ENCODE peak calls at places on chromosome 16, in four cellular contexts. H, U, R and D are unnamed samples.

GRCh38 chr16:69286941-69287713 is 24.0 kb upstream of the VPS4A start:
- DNase-seq in R (peak; percentile 78), H (no peak), U (peak; percentile 70), D (peak; percentile 5)

GRCh38 chr16:2468142-2468724 is 2.9 kb upstream of the NTN3 start:
- DNase-seq in H (peak; percentile 61), R (peak; percentile 11), U (no peak), D (no peak)

GRCh38 chr16:75238132-75238852 is 13.1 kb downstream of the BCAR1 start:
- DNase-seq in H (no peak), R (peak; percentile 91), U (no peak), D (no peak)

GRCh38 chr16:65743558-65743957 is 621.7 kb upstream of the CDH11 start:
- DNase-seq in R (no peak), H (no peak), U (no peak), D (no peak)

GRCh38 chr16:70399951-70400350 is 38.9 kb downstream of the ST3GAL2 start:
- DNase-seq in H (no peak), U (no peak), R (no peak), D (no peak)

GRCh38 chr16:66045626-66046025 is 320.9 kb upstream of the CDH5 start:
- DNase-seq in U (no peak), R (peak; percentile 45), H (no peak), D (no peak)

GRCh38 chr16:9797306-9797705 is 384.9 kb downstream of the GRIN2A start:
- DNase-seq in R (no peak), H (no peak), U (no peak), D (no peak)

GRCh38 chr16:321532-321931 is 31.0 kb downstream of the AXIN1 start:
- DNase-seq in R (no peak), H (no peak), U (no peak), D (no peak)

GRCh38 chr16:19883296-19883951 is 1.2 kb downstream of the GPRC5B start:
- DNase-seq in R (peak; percentile 25), H (peak; percentile 71), U (peak; percentile 51), D (no peak)

GRCh38 chr16:15819046-15819445 is 37.8 kb downstream of the MYH11 start:
- DNase-seq in R (no peak), H (no peak), U (no peak), D (no peak)

GRCh38 chr16:16029431-16030011 is 80.1 kb downstream of the ABCC1 start:
- DNase-seq in R (peak; percentile 68), H (no peak), U (no peak), D (no peak)

GRCh38 chr16:28923652-28924398 is 1.2 kb downstream of the RABEP2 start:
- DNase-seq in H (no peak), R (no peak), U (no peak), D (peak; percentile 93)

GRCh38 chr16:7513429-7513828 is 180.8 kb downstream of the RBFOX1 start:
- DNase-seq in H (peak; percentile 61), U (peak; percentile 39), R (no peak), D (no peak)

GRCh38 chr16:78761427-78761826 is 662.0 kb downstream of the WWOX start:
- DNase-seq in R (no peak), H (no peak), U (no peak), D (peak; percentile 34)

DNA sequence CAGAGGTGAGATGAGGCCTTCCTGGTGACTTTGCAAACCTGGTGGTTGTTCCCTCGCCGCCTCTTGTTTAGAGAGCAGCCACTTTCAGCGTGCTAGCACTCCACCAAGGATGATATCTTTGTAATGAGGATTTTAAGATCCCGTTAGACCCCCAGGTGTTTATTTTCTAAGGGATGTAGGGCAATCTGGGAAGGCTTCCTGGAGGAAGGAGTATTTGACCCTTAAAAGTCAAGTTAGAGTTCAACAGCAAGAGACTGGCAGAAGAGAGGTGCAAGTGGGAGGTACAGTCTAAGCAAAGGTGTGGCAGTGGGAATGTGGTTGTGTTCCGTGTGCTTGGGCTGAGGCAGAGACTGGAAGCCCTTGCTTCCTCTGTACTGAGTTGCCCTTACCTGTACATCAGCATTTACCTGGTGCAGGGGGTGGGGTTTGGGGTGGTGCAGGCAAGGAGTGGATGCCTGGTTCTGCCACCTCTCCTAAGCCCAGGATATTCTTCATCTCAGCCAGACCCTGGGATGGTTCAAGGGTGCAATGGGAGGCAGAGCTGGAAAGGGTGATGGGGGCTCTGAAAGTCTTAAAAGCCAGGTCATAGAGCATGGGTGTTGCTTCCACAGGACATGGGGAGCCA is 83.6 kb downstream of the SDR42E1 start:
- DNase-seq in U (no peak), H (peak; percentile 10), R (no peak), D (no peak)
- TF ChIP-seq POLR2A in U (no peak), H (no peak), R (no peak), D (no peak)

DNA sequence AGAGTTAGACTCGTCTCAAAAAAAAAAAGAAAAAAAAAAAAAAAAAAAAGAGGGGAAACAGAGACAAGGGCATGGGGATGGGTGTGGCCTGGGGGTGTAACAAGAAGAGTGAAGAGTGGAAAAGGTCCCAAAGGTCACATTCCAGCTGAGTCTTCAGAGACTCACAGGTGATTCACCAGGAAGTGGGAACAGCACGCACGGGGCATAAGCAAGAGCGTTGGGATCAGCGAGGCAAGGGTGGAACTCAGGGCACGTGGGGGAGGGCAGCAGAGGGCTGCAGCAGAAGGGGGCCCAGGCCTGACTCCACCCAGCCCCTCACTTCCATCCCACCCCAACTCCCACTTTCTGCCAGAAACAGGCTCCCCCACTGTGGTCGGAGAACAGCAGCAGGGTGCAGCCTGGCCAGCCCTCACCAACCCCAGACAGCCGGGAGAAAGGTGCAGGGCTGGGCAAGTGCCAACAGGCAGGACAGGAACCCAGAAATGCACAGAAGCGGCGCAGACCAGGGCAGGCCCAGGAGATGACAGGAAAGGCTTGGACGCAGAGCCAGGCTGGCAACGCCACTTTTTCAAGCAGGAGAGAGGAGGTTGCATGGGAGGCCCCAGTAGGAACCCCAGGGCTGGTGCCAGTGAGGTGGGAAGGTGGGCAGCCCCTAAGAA is 3.3 kb downstream of the MEAK7 start:
- DNase-seq in R (peak; percentile 78), U (no peak), H (no peak), D (no peak)
- TF ChIP-seq CHD1 in R (no peak), U (no peak), H (no peak), D (no peak)

GRCh38 chr16:85755929-85756768 is 5.3 kb upstream of the C16orf74 start:
- DNase-seq in R (peak; percentile 62), U (no peak), H (no peak), D (peak; percentile 76)
- TF ChIP-seq POLR2A in R (no peak), U (no peak), H (no peak), D (peak; percentile 76)

GRCh38 chr16:86542756-86543750 is 12.0 kb downstream of the MTHFSD start:
- DNase-seq in H (no peak), U (no peak), R (no peak), D (no peak)
- TF ChIP-seq CHD1 in H (no peak), U (no peak), R (no peak), D (no peak)

DNA sequence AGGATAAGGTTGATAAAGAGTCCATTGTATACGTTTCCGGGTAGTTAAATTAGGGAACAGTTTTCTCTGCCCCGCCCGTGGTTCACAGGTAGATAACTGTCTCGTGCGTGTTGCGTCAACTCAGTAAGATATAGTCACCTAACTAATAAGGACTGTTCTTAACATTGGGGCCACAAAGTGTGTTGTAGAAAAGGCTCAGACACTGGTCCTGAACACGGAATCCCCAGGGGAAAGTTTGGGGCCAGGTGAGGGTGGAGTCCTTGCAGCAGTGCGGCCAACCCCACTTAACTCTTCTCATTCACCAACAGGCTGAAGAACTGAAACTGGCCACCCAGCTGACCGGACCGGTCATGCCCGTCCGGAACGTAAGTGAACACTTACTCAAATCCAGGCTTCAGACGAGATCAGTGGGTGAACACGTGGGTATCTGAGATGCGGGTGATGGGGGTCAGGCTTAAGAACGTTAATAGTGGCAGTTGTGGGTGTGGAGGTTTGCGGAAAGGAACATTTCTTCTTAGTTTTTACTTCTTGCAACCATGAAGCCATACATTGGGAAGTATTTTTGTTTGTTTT is 1.6 kb downstream of the RPL13 start:
- DNase-seq in H (no peak), R (no peak), U (peak; percentile 58), D (no peak)
- TF ChIP-seq POLR2A in H (no peak), R (peak; percentile 42), U (no peak), D (peak; percentile 26)

DNA sequence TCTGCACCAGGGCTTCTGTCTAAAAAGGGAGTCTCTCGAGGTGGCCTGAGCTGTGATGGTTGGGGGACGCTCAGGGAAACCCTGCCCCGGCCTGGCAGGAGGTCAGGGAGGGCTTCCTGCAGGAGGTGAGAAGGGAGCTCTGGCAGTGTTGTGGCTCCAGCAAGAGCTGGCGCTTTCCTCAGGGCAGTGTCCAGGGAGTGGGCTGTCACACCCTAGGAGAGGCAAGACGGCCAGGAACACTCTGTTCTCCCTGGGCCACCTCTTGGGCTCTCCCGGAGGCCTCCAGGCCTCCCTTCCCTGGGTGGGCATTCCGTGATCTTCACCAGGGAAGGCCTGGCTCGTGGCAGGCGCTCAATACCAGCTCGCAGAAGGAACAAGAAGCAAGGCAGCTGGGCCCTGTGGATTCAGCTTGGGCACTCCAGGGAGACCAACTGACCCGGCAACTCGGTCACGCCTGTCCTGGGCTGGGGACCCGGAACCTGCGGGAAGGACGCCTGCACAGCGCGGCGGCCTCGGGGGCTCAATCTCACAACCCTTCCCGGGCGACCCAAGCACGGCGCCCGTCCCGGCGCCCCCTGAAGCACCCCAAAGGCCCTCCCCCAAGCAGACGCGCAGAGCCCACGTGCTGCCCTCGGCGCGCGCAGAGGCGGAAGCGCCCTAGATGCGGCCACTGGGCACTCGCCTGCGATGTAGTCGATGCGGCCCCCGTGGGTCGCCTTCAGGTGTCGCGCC is 694 bp downstream of the APRT start:
- DNase-seq in H (no peak), R (peak; percentile 69), U (peak; percentile 83), D (no peak)
- TF ChIP-seq CHD1 in H (no peak), R (peak; percentile 38), U (no peak), D (no peak)

DNA sequence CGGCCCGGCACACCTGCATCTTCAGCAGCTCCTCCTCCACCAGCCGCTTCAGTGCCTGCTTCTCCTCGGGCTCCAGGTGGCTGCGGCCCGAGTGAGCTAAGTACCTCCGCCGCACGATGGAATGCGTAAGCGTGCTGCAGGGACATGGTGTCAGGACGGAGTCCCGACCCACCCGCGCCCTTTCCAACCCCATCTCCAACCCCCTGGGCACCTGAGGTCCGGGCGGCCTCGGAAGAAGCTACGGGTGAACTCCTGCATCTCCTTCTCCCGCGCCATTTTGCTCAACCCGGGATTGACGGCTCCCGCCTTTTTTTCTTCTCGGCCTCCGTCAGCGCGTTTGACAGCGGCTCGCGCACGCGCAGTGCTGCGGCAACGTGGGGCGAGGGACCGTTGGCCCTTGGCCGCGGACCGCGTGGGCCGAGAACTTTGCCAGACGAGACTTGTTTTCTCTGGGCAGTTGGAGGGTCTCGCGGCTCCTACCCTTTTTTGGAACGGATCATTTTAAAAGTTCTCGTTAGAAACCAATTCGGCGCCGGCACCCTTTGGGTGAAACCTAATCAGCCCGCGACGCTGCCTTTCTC is at the start of gene HIRIP3:
- DNase-seq in R (peak; percentile 64), U (peak; percentile 89), H (peak; percentile 88), D (peak; percentile 35)
- TF ChIP-seq POLR2A in R (no peak), U (no peak), H (peak; percentile 61), D (peak; percentile 66)

DNA sequence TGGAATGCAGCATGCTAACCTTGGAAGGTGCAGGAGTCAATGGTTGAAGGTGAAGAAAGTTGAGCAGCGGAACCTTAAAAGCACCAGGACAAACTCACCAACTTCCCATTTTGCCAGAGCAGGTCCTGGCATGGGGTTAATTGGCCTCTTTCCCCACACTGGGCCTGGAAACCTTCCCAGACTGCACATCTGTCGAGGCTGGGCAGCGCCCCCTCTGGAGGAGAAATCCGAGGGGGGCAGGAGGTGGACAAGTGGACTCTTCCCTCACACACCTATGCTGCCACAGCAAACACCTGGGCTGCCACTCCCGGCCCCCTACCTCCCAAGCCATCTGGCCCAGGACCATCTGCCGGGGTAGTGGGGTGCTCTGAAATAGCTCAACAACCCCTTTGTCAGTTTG is 232.4 kb downstream of the CBLN1 start:
- DNase-seq in R (no peak), H (no peak), U (no peak), D (no peak)
- TF ChIP-seq CHD1 in R (no peak), H (no peak), U (no peak), D (no peak)

GRCh38 chr16:4359914-4360313 is 8.8 kb upstream of the PAM16 start:
- DNase-seq in U (no peak), H (no peak), R (no peak), D (no peak)
- TF ChIP-seq POLR2A in U (no peak), H (no peak), R (no peak), D (no peak)